ENCODE peak calls at places on chromosomes 16 and 17, in nine cellular contexts. B is vagina, E is MM.1S, T is tibial nerve, O is sigmoid colon, X is HCT116, Y is tibial artery, R is ovary, C is lower lobe of right lung. F is an unnamed sample.

GRCh38 chr16:85607331-85607765 is 5.8 kb upstream of the GSE1 start:
- DNase-seq in B (no peak), E (no peak), T (no peak), O (no peak), X (no peak), Y (no peak), R (no peak), C (no peak), F (no peak)

GRCh38 chr16:11692171-11692570 is 23.9 kb downstream of the SNN start:
- DNase-seq in B (no peak), E (no peak), T (no peak), O (peak; percentile 21), X (no peak), Y (no peak), R (no peak), C (no peak), F (peak; percentile 36)

GRCh38 chr17:2693561-2694380 is 17.8 kb downstream of the CLUH start:
- DNase-seq in B (peak; percentile 70), E (no peak), T (no peak), O (peak; percentile 60), X (no peak), Y (peak; percentile 17), R (peak; percentile 21), C (no peak), F (no peak)

GRCh38 chr16:31456988-31457360 is 2.3 kb upstream of the ARMC5 start:
- DNase-seq in B (no peak), E (no peak), T (no peak), O (peak; percentile 47), X (no peak), Y (peak; percentile 11), R (peak; percentile 20), C (no peak), F (no peak)

GRCh38 chr17:27038676-27039075 is 255.2 kb upstream of the WSB1 start:
- DNase-seq in B (no peak), E (no peak), T (no peak), O (no peak), X (peak; percentile 16), Y (no peak), R (no peak), C (no peak), F (no peak)

GRCh38 chr17:2816688-2817087 is 20.4 kb downstream of the RAP1GAP2 start:
- DNase-seq in B (no peak), E (no peak), T (no peak), O (no peak), X (no peak), Y (no peak), R (no peak), C (no peak), F (no peak)

GRCh38 chr17:63700528-63701441 is 860 bp upstream of the LIMD2 start:
- DNase-seq in B (no peak), E (no peak), T (no peak), O (peak; percentile 83), X (no peak), Y (peak; percentile 70), R (peak; percentile 62), C (peak; percentile 67), F (peak; percentile 72)

GRCh38 chr17:4948166-4948996 is at the start of gene PFN1:
- DNase-seq in B (no peak), E (peak; percentile 89), T (peak; percentile 91), O (peak; percentile 96), X (peak; percentile 74), Y (peak; percentile 95), R (peak; percentile 87), C (peak; percentile 94), F (peak; percentile 92)

GRCh38 chr17:50836826-50837225 is 1.4 kb downstream of the WFIKKN2 start:
- DNase-seq in B (no peak), E (no peak), T (no peak), O (no peak), X (no peak), Y (no peak), R (no peak), C (no peak), F (no peak)

GRCh38 chr16:58269526-58269925 is 25.3 kb downstream of the PRSS54 start:
- DNase-seq in B (no peak), E (no peak), T (no peak), O (no peak), X (no peak), Y (no peak), R (no peak), C (no peak), F (no peak)

GRCh38 chr17:31527606-31528005 is 136.1 kb downstream of the RAB11FIP4 start:
- DNase-seq in B (no peak), E (no peak), T (no peak), O (no peak), X (no peak), Y (no peak), R (no peak), C (no peak), F (no peak)

GRCh38 chr16:86515780-86516617 is 5.7 kb downstream of the FOXF1 start:
- DNase-seq in B (no peak), E (no peak), T (no peak), O (no peak), X (no peak), Y (no peak), R (no peak), C (no peak), F (no peak)

GRCh38 chr16:89549007-89549700 is 11.3 kb upstream of the RPL13 start:
- DNase-seq in B (no peak), E (no peak), T (no peak), O (no peak), X (no peak), Y (no peak), R (no peak), C (no peak), F (no peak)

GRCh38 chr17:56752263-56752662 is 81.5 kb downstream of the C17orf67 start:
- DNase-seq in B (no peak), E (no peak), T (no peak), O (no peak), X (no peak), Y (no peak), R (no peak), C (no peak), F (no peak)

GRCh38 chr16:49592507-49593422 is 219.2 kb downstream of the C16orf78 start:
- DNase-seq in B (peak; percentile 58), E (peak; percentile 21), T (no peak), O (no peak), X (peak; percentile 12), Y (peak; percentile 20), R (no peak), C (no peak), F (peak; percentile 58)

GRCh38 chr17:50268040-50268439 is 6.2 kb upstream of the TMEM92 start:
- DNase-seq in B (no peak), E (no peak), T (no peak), O (peak; percentile 46), X (no peak), Y (no peak), R (no peak), C (peak; percentile 11), F (no peak)

GRCh38 chr16:64150193-64150592 is 971.7 kb downstream of the CDH11 start:
- DNase-seq in B (no peak), E (no peak), T (no peak), O (no peak), X (no peak), Y (no peak), R (no peak), C (no peak), F (no peak)

GRCh38 chr17:61627658-61628057 is 36.6 kb upstream of the NACA2 start:
- DNase-seq in B (no peak), E (no peak), T (no peak), O (no peak), X (no peak), Y (no peak), R (no peak), C (no peak), F (no peak)

GRCh38 chr17:74427048-74427762 is 4.7 kb upstream of the GPRC5C start:
- DNase-seq in B (no peak), E (no peak), T (no peak), O (no peak), X (no peak), Y (no peak), R (peak; percentile 60), C (no peak), F (no peak)

GRCh38 chr16:62010186-62010585 is 26.1 kb downstream of the CDH8 start:
- DNase-seq in B (no peak), E (no peak), T (no peak), O (no peak), X (no peak), Y (no peak), R (no peak), C (no peak), F (no peak)

GRCh38 chr17:6583411-6583810 is 27.1 kb upstream of the PITPNM3 start:
- DNase-seq in B (no peak), E (no peak), T (no peak), O (no peak), X (no peak), Y (no peak), R (no peak), C (no peak), F (no peak)

GRCh38 chr17:5097101-5097834 is 14.4 kb downstream of the ZNF232 start:
- DNase-seq in B (no peak), E (no peak), T (no peak), O (peak; percentile 82), X (no peak), Y (peak; percentile 48), R (peak; percentile 73), C (peak; percentile 74), F (peak; percentile 61)

DNA sequence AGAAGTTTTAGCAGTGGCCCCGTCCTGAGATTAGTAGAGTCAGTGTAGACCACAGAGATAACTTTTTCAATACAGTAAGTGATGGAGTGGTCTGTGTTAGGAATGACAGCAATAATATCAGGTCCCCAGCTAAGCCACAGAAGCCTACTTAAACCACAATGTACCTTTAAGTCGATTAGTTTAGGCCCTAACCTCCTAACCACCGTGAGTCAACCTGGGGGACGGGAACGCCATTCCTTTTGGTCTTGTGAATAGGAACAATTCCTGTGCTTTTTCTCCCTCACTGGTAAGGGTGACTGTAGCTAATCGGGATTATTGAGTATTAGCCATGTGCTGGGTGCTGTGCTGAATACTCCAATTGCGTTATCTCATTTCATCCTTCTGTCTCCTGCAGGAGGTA is 14.0 kb downstream of the YPEL2 start:
- DNase-seq in B (no peak), E (no peak), T (no peak), O (no peak), X (no peak), Y (no peak), R (no peak), C (no peak), F (no peak)
- H3K4me1 ChIP-seq in B (peaks cover 53% of the 10 kb centered on the region), E (peaks cover 3% of the 10 kb centered on the region), T (no peaks in the 10 kb centered on the region), O (no peaks in the 10 kb centered on the region), X (no peaks in the 10 kb centered on the region), Y (peaks cover 100% of the 10 kb centered on the region), R (no peaks in the 10 kb centered on the region), C (peaks cover 52% of the 10 kb centered on the region), F (peaks cover 86% of the 10 kb centered on the region)

GRCh38 chr17:17096438-17097178 is 54.4 kb downstream of the MPRIP start:
- DNase-seq in B (no peak), E (no peak), T (no peak), O (no peak), X (no peak), Y (peak; percentile 66), R (no peak), C (no peak), F (no peak)
- H3K27ac ChIP-seq in B (peak overlapping the region; percentile 82), E (no peak overlapping the region), T (peak overlapping the region; percentile 81), O (no peak overlapping the region), X (no peak overlapping the region), Y (peak overlapping the region; percentile 77), R (no peak overlapping the region), C (peak overlapping the region; percentile 4), F (peak overlapping the region; percentile 50)

GRCh38 chr16:81703177-81704155 is 75.6 kb upstream of the PLCG2 start:
- DNase-seq in B (no peak), E (no peak), T (no peak), O (no peak), X (peak; percentile 26), Y (no peak), R (peak; percentile 83), C (peak; percentile 39), F (no peak)
- H3K36me3 ChIP-seq in B (no peaks in the 10 kb centered on the region), E (no peaks in the 10 kb centered on the region), T (peaks cover 12% of the 10 kb centered on the region), O (peaks cover 44% of the 10 kb centered on the region), X (peaks cover 10% of the 10 kb centered on the region), Y (peaks cover 7% of the 10 kb centered on the region), R (no peaks in the 10 kb centered on the region), C (peaks cover 82% of the 10 kb centered on the region), F (peaks cover 34% of the 10 kb centered on the region)

GRCh38 chr16:75570351-75571104 is 4.3 kb downstream of the GABARAPL2 start:
- DNase-seq in B (no peak), E (no peak), T (no peak), O (no peak), X (no peak), Y (no peak), R (no peak), C (no peak), F (no peak)
- H3K4me1 ChIP-seq in B (peaks cover 49% of the 10 kb centered on the region), E (no peaks in the 10 kb centered on the region), T (no peaks in the 10 kb centered on the region), O (no peaks in the 10 kb centered on the region), X (peaks cover 13% of the 10 kb centered on the region), Y (peaks cover 68% of the 10 kb centered on the region), R (peaks cover 12% of the 10 kb centered on the region), C (peaks cover 60% of the 10 kb centered on the region), F (no peaks in the 10 kb centered on the region)